ENCODE peak calls at places on chromosomes 11 and 22, in five cellular contexts. R, W, P, C and K are unnamed samples.

GRCh38 chr11:4882543-4882942 is 843 bp downstream of the OR51T1 start:
- DNase-seq in W (no peak), R (no peak), P (no peak), C (no peak), K (no peak)

GRCh38 chr11:75523811-75524401 is 1.8 kb downstream of the GDPD5 start:
- DNase-seq in W (no peak), C (no peak), P (no peak), R (no peak), K (no peak)

GRCh38 chr11:2562181-2562581 is 117.4 kb downstream of the KCNQ1 start:
- DNase-seq in R (no peak), P (no peak), C (no peak), W (no peak), K (no peak)

GRCh38 chr11:124801014-124801413 is 808 bp upstream of the MSANTD2 start:
- DNase-seq in C (no peak), W (no peak), R (no peak), P (peak), K (no peak)

GRCh38 chr11:130677486-130678153 is 229.2 kb downstream of the ADAMTS15 start:
- DNase-seq in W (peak), C (no peak), P (peak), R (peak), K (no peak)

GRCh38 chr11:65873280-65874156 is 918 bp upstream of the EFEMP2 start:
- DNase-seq in P (peak), W (no peak), R (peak), C (peak), K (peak)

GRCh38 chr11:7381937-7382336 is 103.4 kb upstream of the OLFML1 start:
- DNase-seq in P (no peak), R (no peak), W (no peak), C (no peak), K (peak)

GRCh38 chr11:119419834-119420492 is 3.0 kb downstream of the THY1 start:
- DNase-seq in P (no peak), R (no peak), C (no peak), W (no peak), K (no peak)

GRCh38 chr11:62548545-62549335 is 2.1 kb upstream of the AHNAK start:
- DNase-seq in P (no peak), R (peak), C (no peak), W (no peak), K (no peak)

GRCh38 chr11:127898422-127899365 is 688.7 kb downstream of the ETS1 start:
- DNase-seq in R (no peak), W (no peak), P (no peak), C (no peak), K (no peak)

GRCh38 chr22:27715078-27715477 is 86.5 kb downstream of the MN1 start:
- DNase-seq in P (no peak), W (no peak), R (peak), C (no peak), K (no peak)

GRCh38 chr22:33000342-33001280 is 57.6 kb downstream of the SYN3 start:
- DNase-seq in W (no peak), P (peak), C (no peak), R (peak), K (peak)

GRCh38 chr11:100748153-100748552 is 61.1 kb downstream of the ARHGAP42 start:
- DNase-seq in C (no peak), W (no peak), R (no peak), P (no peak), K (no peak)

GRCh38 chr11:123434262-123434661 is 4.2 kb downstream of the GRAMD1B start:
- DNase-seq in R (peak), W (no peak), C (no peak), P (no peak), K (peak)

GRCh38 chr22:40463727-40464126 is 93.3 kb downstream of the SGSM3 start:
- DNase-seq in P (no peak), W (no peak), C (no peak), R (no peak), K (no peak)

GRCh38 chr22:31179345-31179744 is 19.4 kb downstream of the RNF185 start:
- DNase-seq in R (peak), C (no peak), W (no peak), P (no peak), K (no peak)

GRCh38 chr22:45217806-45218205 is 22.9 kb downstream of the KIAA0930 start:
- DNase-seq in R (no peak), W (no peak), P (no peak), C (no peak), K (no peak)

GRCh38 chr11:66317766-66318575 is 1.1 kb upstream of the CD248 start:
- DNase-seq in C (no peak), W (no peak), R (peak), P (peak), K (peak)